ENCODE peak calls at places on chromosomes 16 and 17, in ten cellular contexts. J, L, R, B, F, Z, E, U, C and M are unnamed samples.

GRCh38 chr17:42199411-42200011 is 5.2 kb upstream of the GHDC start:
- ATAC-seq in J (no peak), L (no peak), R (no peak), B (peak; percentile 35), F (no peak), Z (peak; percentile 19), E (no peak), U (no peak), C (no peak), M (no peak)

GRCh38 chr17:78892520-78892919 is 10.5 kb downstream of the CEP295NL start:
- ATAC-seq in J (no peak), L (no peak), R (no peak), B (no peak), F (no peak), Z (no peak), E (no peak), U (no peak), C (no peak), M (no peak)

GRCh38 chr17:1965556-1966273 is 59.4 kb downstream of the RTN4RL1 start:
- ATAC-seq in J (no peak), L (no peak), R (no peak), B (no peak), F (no peak), Z (no peak), E (no peak), U (no peak), C (peak; percentile 19), M (no peak)

GRCh38 chr16:56639045-56639444 is 579 bp downstream of the MT1A start:
- ATAC-seq in J (no peak), L (no peak), R (no peak), B (no peak), F (no peak), Z (no peak), E (no peak), U (no peak), C (peak; percentile 7), M (no peak)

GRCh38 chr16:89574681-89575246 is 794 bp upstream of the CPNE7 start:
- ATAC-seq in J (peak; percentile 59), L (peak; percentile 60), R (peak; percentile 83), B (peak; percentile 79), F (peak; percentile 70), Z (peak; percentile 49), E (peak; percentile 79), U (peak; percentile 56), C (peak; percentile 87), M (peak; percentile 73)

GRCh38 chr17:41617698-41618097 is 5.1 kb upstream of the KRT16 start:
- ATAC-seq in J (no peak), L (no peak), R (no peak), B (no peak), F (no peak), Z (no peak), E (no peak), U (no peak), C (no peak), M (peak; percentile 3)

GRCh38 chr17:60079401-60079861 is 710 bp upstream of the HEATR6 start:
- ATAC-seq in J (no peak), L (no peak), R (peak; percentile 33), B (no peak), F (no peak), Z (no peak), E (no peak), U (peak; percentile 41), C (peak; percentile 47), M (no peak)

GRCh38 chr17:68580236-68580903 is 20.8 kb downstream of the FAM20A start:
- ATAC-seq in J (peak; percentile 47), L (peak; percentile 89), R (no peak), B (no peak), F (no peak), Z (no peak), E (no peak), U (peak; percentile 88), C (peak; percentile 71), M (peak; percentile 77)

GRCh38 chr16:23712976-23713375 is at the start of gene ERN2:
- ATAC-seq in J (no peak), L (no peak), R (no peak), B (no peak), F (no peak), Z (no peak), E (no peak), U (peak; percentile 62), C (no peak), M (peak; percentile 54)